ENCODE peak calls at places on chromosomes 11 and 22, in ten cellular contexts. P is activated CD4-positive, alpha-beta T cell treated with anti-CD3 and anti-CD28 coated beads, Interleukin-2, amount 50 U/mL, for 1 hour; C is Daoy; J is astrocyte of the spinal cord; H is RWPE1; O is heart left ventricle; T is A172; W is GOT3; Q is GM23338; X is GM04503. E is an unnamed sample.

GRCh38 chr11:14119357-14119756 is 156.8 kb downstream of the SPON1 start:
- DNase-seq in P (no peak), C (peak), J (no peak), H (no peak), O (no peak), T (no peak), W (no peak), Q (no peak), X (no peak), E (no peak)

GRCh38 chr22:32584650-32585049 is 110.0 kb downstream of the FBXO7 start:
- DNase-seq in P (no peak), C (peak), J (peak), H (no peak), O (no peak), T (no peak), W (no peak), Q (no peak), X (no peak), E (no peak)

GRCh38 chr11:25566298-25567200 is 765.4 kb upstream of the ANO3 start:
- DNase-seq in P (no peak), C (no peak), J (no peak), H (no peak), O (peak), T (peak), W (no peak), Q (no peak), X (no peak), E (no peak)

GRCh38 chr22:27251563-27251962 is 550.0 kb downstream of the MN1 start:
- DNase-seq in P (no peak), C (no peak), J (no peak), H (no peak), O (no peak), T (no peak), W (no peak), Q (no peak), X (no peak), E (no peak)

GRCh38 chr11:19316434-19316833 is 75.7 kb upstream of the E2F8 start:
- DNase-seq in P (no peak), C (no peak), J (no peak), H (no peak), O (peak), T (no peak), W (no peak), Q (no peak), X (peak), E (no peak)

GRCh38 chr11:104964247-104964646 is 4.1 kb downstream of the CASP4 start:
- DNase-seq in P (no peak), C (no peak), J (peak), H (no peak), O (no peak), T (no peak), W (no peak), Q (no peak), X (no peak), E (no peak)

GRCh38 chr11:3745161-3745560 is 52.2 kb downstream of the NUP98 start:
- DNase-seq in P (no peak), C (no peak), J (no peak), H (peak), O (no peak), T (no peak), W (no peak), Q (no peak), X (no peak), E (no peak)

GRCh38 chr11:36631704-36632287 is 33.8 kb upstream of the RAG2 start:
- DNase-seq in P (no peak), C (no peak), J (no peak), H (no peak), O (no peak), T (no peak), W (no peak), Q (no peak), X (no peak), E (no peak)

GRCh38 chr11:102846292-102846691 is 2.9 kb upstream of the MMP3 start:
- DNase-seq in P (no peak), C (no peak), J (no peak), H (peak), O (no peak), T (peak), W (no peak), Q (no peak), X (no peak), E (no peak)

GRCh38 chr11:14029971-14030531 is 67.5 kb downstream of the SPON1 start:
- DNase-seq in P (no peak), C (peak), J (no peak), H (peak), O (peak), T (no peak), W (no peak), Q (no peak), X (peak), E (no peak)

GRCh38 chr11:112173152-112173551 is 2.2 kb upstream of the BCO2 start:
- DNase-seq in P (no peak), C (no peak), J (no peak), H (no peak), O (no peak), T (no peak), W (no peak), Q (no peak), X (no peak), E (no peak)

GRCh38 chr11:78338138-78338537 is 79.5 kb downstream of the GAB2 start:
- DNase-seq in P (no peak), C (no peak), J (no peak), H (no peak), O (no peak), T (no peak), W (no peak), Q (no peak), X (no peak), E (no peak)

GRCh38 chr11:35166369-35167360 is 27.7 kb downstream of the CD44 start:
- DNase-seq in P (no peak), C (peak), J (peak), H (peak), O (no peak), T (peak), W (peak), Q (no peak), X (peak), E (peak)

GRCh38 chr11:125123947-125124633 is 12.7 kb upstream of the TMEM218 start:
- DNase-seq in P (peak), C (peak), J (peak), H (peak), O (peak), T (peak), W (no peak), Q (peak), X (no peak), E (peak)

GRCh38 chr11:103317118-103317517 is 207.9 kb downstream of the DYNC2H1 start:
- DNase-seq in P (no peak), C (no peak), J (no peak), H (peak), O (no peak), T (no peak), W (no peak), Q (no peak), X (no peak), E (no peak)

GRCh38 chr11:66418168-66418985 is 2.5 kb upstream of the NPAS4 start:
- DNase-seq in P (peak), C (peak), J (peak), H (peak), O (peak), T (peak), W (peak), Q (peak), X (peak), E (peak)

GRCh38 chr11:1963864-1964263 is 16.7 kb downstream of the MRPL23 start:
- DNase-seq in P (no peak), C (no peak), J (no peak), H (no peak), O (no peak), T (no peak), W (no peak), Q (no peak), X (no peak), E (no peak)

GRCh38 chr11:19053909-19054308 is 6.6 kb downstream of the MRGPRX2 start:
- DNase-seq in P (no peak), C (no peak), J (no peak), H (no peak), O (no peak), T (no peak), W (no peak), Q (no peak), X (no peak), E (no peak)

GRCh38 chr11:61007383-61007970 is 36.0 kb downstream of the CD6 start:
- DNase-seq in P (no peak), C (no peak), J (no peak), H (peak), O (no peak), T (no peak), W (no peak), Q (peak), X (no peak), E (no peak)

GRCh38 chr11:21427750-21428149 is 758.4 kb downstream of the NELL1 start:
- DNase-seq in P (no peak), C (no peak), J (no peak), H (no peak), O (no peak), T (no peak), W (no peak), Q (no peak), X (no peak), E (no peak)

GRCh38 chr22:42945736-42946135 is 69.2 kb downstream of the PACSIN2 start:
- DNase-seq in P (no peak), C (no peak), J (no peak), H (no peak), O (no peak), T (no peak), W (no peak), Q (peak), X (no peak), E (no peak)

GRCh38 chr11:81331611-81332205 is 1402.0 kb downstream of the FAM181B start:
- DNase-seq in P (no peak), C (no peak), J (no peak), H (no peak), O (no peak), T (no peak), W (no peak), Q (no peak), X (no peak), E (no peak)

GRCh38 chr11:77819921-77820564 is 479 bp downstream of the RSF1 start:
- DNase-seq in P (peak), C (peak), J (peak), H (peak), O (peak), T (peak), W (no peak), Q (peak), X (no peak), E (peak)

GRCh38 chr22:24190159-24190540 is 8.9 kb downstream of the SUSD2 start:
- DNase-seq in P (no peak), C (no peak), J (no peak), H (no peak), O (no peak), T (no peak), W (no peak), Q (no peak), X (no peak), E (no peak)

GRCh38 chr11:10786451-10786850 is 22.3 kb downstream of the EIF4G2 start:
- DNase-seq in P (no peak), C (no peak), J (no peak), H (no peak), O (no peak), T (no peak), W (no peak), Q (no peak), X (no peak), E (no peak)

GRCh38 chr11:86396403-86396802 is 21.7 kb downstream of the CCDC81 start:
- DNase-seq in P (no peak), C (no peak), J (peak), H (no peak), O (no peak), T (peak), W (no peak), Q (no peak), X (peak), E (no peak)

GRCh38 chr11:72582206-72583176 is 91.7 kb downstream of the PDE2A start:
- DNase-seq in P (no peak), C (no peak), J (no peak), H (no peak), O (no peak), T (no peak), W (no peak), Q (no peak), X (no peak), E (no peak)

GRCh38 chr22:30667092-30667485 is 586 bp downstream of the DUSP18 start:
- DNase-seq in P (peak), C (no peak), J (peak), H (no peak), O (no peak), T (no peak), W (no peak), Q (no peak), X (no peak), E (no peak)

GRCh38 chr22:24763872-24764485 is 10.5 kb downstream of the PIWIL3 start:
- DNase-seq in P (no peak), C (no peak), J (no peak), H (no peak), O (no peak), T (no peak), W (no peak), Q (peak), X (no peak), E (no peak)

GRCh38 chr11:74090701-74091100 is 80.1 kb downstream of the C2CD3 start:
- DNase-seq in P (no peak), C (no peak), J (no peak), H (no peak), O (no peak), T (no peak), W (no peak), Q (no peak), X (no peak), E (no peak)

GRCh38 chr11:68643576-68643975 is 40.8 kb upstream of the GAL start:
- DNase-seq in P (no peak), C (peak), J (peak), H (no peak), O (no peak), T (no peak), W (no peak), Q (no peak), X (no peak), E (peak)

GRCh38 chr11:122207505-122207904 is 91.5 kb upstream of the BLID start:
- DNase-seq in P (no peak), C (peak), J (peak), H (no peak), O (peak), T (no peak), W (no peak), Q (no peak), X (no peak), E (no peak)

GRCh38 chr11:116082256-116082655 is 578.0 kb upstream of the CADM1 start:
- DNase-seq in P (no peak), C (peak), J (no peak), H (no peak), O (no peak), T (no peak), W (no peak), Q (no peak), X (no peak), E (no peak)

GRCh38 chr11:56910785-56911184 is 77.9 kb upstream of the OR5AK2 start:
- DNase-seq in P (no peak), C (no peak), J (no peak), H (peak), O (no peak), T (peak), W (no peak), Q (no peak), X (no peak), E (peak)

GRCh38 chr11:76918941-76919386 is 58.2 kb downstream of the ACER3 start:
- DNase-seq in P (no peak), C (peak), J (peak), H (peak), O (no peak), T (peak), W (no peak), Q (peak), X (peak), E (peak)

E was measured in A549.